ENCODE peak calls at places on chromosomes 3 and 15, in seven cellular contexts. One of them, this sample, is unnamed.

GRCh38 chr3:138389841-138390581 is 41.6 kb downstream of the MRAS start:
- DNase-seq in cardiac fibroblast: peak; percentile 91
- DNase-seq in tibial artery: peak; percentile 47
- DNase-seq in fibroblast of villous mesenchyme: peak; percentile 80
- DNase-seq in BE2C: no peak
- DNase-seq in WERI-Rb-1: peak; percentile 36
- DNase-seq in breast epithelium: peak; percentile 78
- DNase-seq in this sample: peak; percentile 97

GRCh38 chr3:111210003-111210699 is 138.5 kb downstream of the NECTIN3 start:
- DNase-seq in cardiac fibroblast: peak; percentile 13
- DNase-seq in tibial artery: no peak
- DNase-seq in fibroblast of villous mesenchyme: peak; percentile 82
- DNase-seq in BE2C: no peak
- DNase-seq in WERI-Rb-1: no peak
- DNase-seq in breast epithelium: no peak
- DNase-seq in this sample: peak; percentile 29

GRCh38 chr3:121660356-121661171 is at the start of gene HCLS1:
- DNase-seq in cardiac fibroblast: peak; percentile 5
- DNase-seq in tibial artery: no peak
- DNase-seq in fibroblast of villous mesenchyme: peak; percentile 55
- DNase-seq in BE2C: no peak
- DNase-seq in WERI-Rb-1: no peak
- DNase-seq in breast epithelium: no peak
- DNase-seq in this sample: peak; percentile 33

GRCh38 chr3:23129817-23130216 is 73.3 kb upstream of the UBE2E2 start:
- DNase-seq in cardiac fibroblast: peak; percentile 19
- DNase-seq in tibial artery: no peak
- DNase-seq in fibroblast of villous mesenchyme: peak; percentile 14
- DNase-seq in BE2C: no peak
- DNase-seq in WERI-Rb-1: no peak
- DNase-seq in breast epithelium: peak; percentile 26
- DNase-seq in this sample: peak; percentile 44

GRCh38 chr3:43764471-43764870 is 73.7 kb downstream of the ABHD5 start:
- DNase-seq in cardiac fibroblast: no peak
- DNase-seq in tibial artery: no peak
- DNase-seq in fibroblast of villous mesenchyme: no peak
- DNase-seq in BE2C: peak; percentile 42
- DNase-seq in WERI-Rb-1: no peak
- DNase-seq in breast epithelium: no peak
- DNase-seq in this sample: no peak

GRCh38 chr3:159854500-159855124 is 134.0 kb upstream of the IL12A start:
- DNase-seq in cardiac fibroblast: peak; percentile 83
- DNase-seq in tibial artery: no peak
- DNase-seq in fibroblast of villous mesenchyme: peak; percentile 87
- DNase-seq in BE2C: no peak
- DNase-seq in WERI-Rb-1: no peak
- DNase-seq in breast epithelium: no peak
- DNase-seq in this sample: peak; percentile 89

GRCh38 chr3:11021611-11022011 is 29.1 kb downstream of the SLC6A1 start:
- DNase-seq in cardiac fibroblast: no peak
- DNase-seq in tibial artery: no peak
- DNase-seq in fibroblast of villous mesenchyme: no peak
- DNase-seq in BE2C: no peak
- DNase-seq in WERI-Rb-1: no peak
- DNase-seq in breast epithelium: no peak
- DNase-seq in this sample: no peak

GRCh38 chr3:12663311-12663935 is 494 bp downstream of the RAF1 start:
- DNase-seq in cardiac fibroblast: no peak
- DNase-seq in tibial artery: peak; percentile 78
- DNase-seq in fibroblast of villous mesenchyme: no peak
- DNase-seq in BE2C: peak; percentile 17
- DNase-seq in WERI-Rb-1: no peak
- DNase-seq in breast epithelium: peak; percentile 48
- DNase-seq in this sample: peak; percentile 60

GRCh38 chr3:80993241-80993945 is 768.1 kb downstream of the GBE1 start:
- DNase-seq in cardiac fibroblast: no peak
- DNase-seq in tibial artery: no peak
- DNase-seq in fibroblast of villous mesenchyme: no peak
- DNase-seq in BE2C: no peak
- DNase-seq in WERI-Rb-1: no peak
- DNase-seq in breast epithelium: no peak
- DNase-seq in this sample: no peak

GRCh38 chr3:170012683-170013400 is 25.0 kb upstream of the GPR160 start:
- DNase-seq in cardiac fibroblast: no peak
- DNase-seq in tibial artery: no peak
- DNase-seq in fibroblast of villous mesenchyme: no peak
- DNase-seq in BE2C: no peak
- DNase-seq in WERI-Rb-1: peak; percentile 38
- DNase-seq in breast epithelium: no peak
- DNase-seq in this sample: no peak

GRCh38 chr3:10437272-10437994 is 68.0 kb downstream of the ATP2B2 start:
- DNase-seq in cardiac fibroblast: peak; percentile 10
- DNase-seq in tibial artery: no peak
- DNase-seq in fibroblast of villous mesenchyme: peak; percentile 3
- DNase-seq in BE2C: no peak
- DNase-seq in WERI-Rb-1: no peak
- DNase-seq in breast epithelium: no peak
- DNase-seq in this sample: peak; percentile 20

GRCh38 chr3:16633948-16634347 is 28.7 kb upstream of the DAZL start:
- DNase-seq in cardiac fibroblast: no peak
- DNase-seq in tibial artery: no peak
- DNase-seq in fibroblast of villous mesenchyme: no peak
- DNase-seq in BE2C: no peak
- DNase-seq in WERI-Rb-1: no peak
- DNase-seq in breast epithelium: no peak
- DNase-seq in this sample: no peak

GRCh38 chr3:50242778-50243551 is 7.0 kb downstream of the GNAI2 start:
- DNase-seq in cardiac fibroblast: peak; percentile 70
- DNase-seq in tibial artery: peak; percentile 83
- DNase-seq in fibroblast of villous mesenchyme: peak; percentile 55
- DNase-seq in BE2C: no peak
- DNase-seq in WERI-Rb-1: no peak
- DNase-seq in breast epithelium: no peak
- DNase-seq in this sample: peak; percentile 76

GRCh38 chr3:171156455-171157005 is 130.0 kb upstream of the SLC2A2 start:
- DNase-seq in cardiac fibroblast: no peak
- DNase-seq in tibial artery: no peak
- DNase-seq in fibroblast of villous mesenchyme: peak; percentile 76
- DNase-seq in BE2C: peak; percentile 28
- DNase-seq in WERI-Rb-1: no peak
- DNase-seq in breast epithelium: no peak
- DNase-seq in this sample: no peak

GRCh38 chr3:16028604-16029003 is 145.9 kb upstream of the GALNT15 start:
- DNase-seq in cardiac fibroblast: no peak
- DNase-seq in tibial artery: no peak
- DNase-seq in fibroblast of villous mesenchyme: peak; percentile 14
- DNase-seq in BE2C: no peak
- DNase-seq in WERI-Rb-1: no peak
- DNase-seq in breast epithelium: no peak
- DNase-seq in this sample: peak; percentile 11

DNA sequence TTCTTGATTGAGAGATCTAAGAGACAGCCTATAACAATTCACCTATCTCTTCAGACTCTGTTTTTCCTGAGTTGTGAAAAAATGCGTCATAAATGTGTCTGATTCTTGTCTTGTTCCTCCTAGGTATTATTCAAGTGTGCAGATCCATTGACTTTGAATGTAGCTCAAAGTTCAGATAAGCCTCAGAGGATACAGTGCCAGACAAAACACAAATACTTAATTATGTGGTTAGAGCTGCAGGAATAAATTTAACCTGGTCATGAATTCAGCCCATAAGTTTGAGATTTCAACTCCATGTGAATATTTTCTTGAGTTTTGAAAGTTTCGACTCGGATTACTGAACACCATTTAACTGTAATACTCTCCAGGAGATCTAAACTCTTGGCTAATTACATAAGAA is 174.0 kb downstream of the ECT2 start:
- DNase-seq in cardiac fibroblast: no peak
- DNase-seq in tibial artery: no peak
- DNase-seq in fibroblast of villous mesenchyme: no peak
- DNase-seq in BE2C: no peak
- DNase-seq in WERI-Rb-1: no peak
- DNase-seq in breast epithelium: no peak
- DNase-seq in this sample: no peak
- H3K4me3 ChIP-seq in cardiac fibroblast: no peak overlapping the region
- H3K4me3 ChIP-seq in tibial artery: no peak overlapping the region
- H3K4me3 ChIP-seq in fibroblast of villous mesenchyme: no peak overlapping the region
- H3K4me3 ChIP-seq in BE2C: no peak overlapping the region
- H3K4me3 ChIP-seq in WERI-Rb-1: no peak overlapping the region
- H3K4me3 ChIP-seq in breast epithelium: no peak overlapping the region
- H3K4me3 ChIP-seq in this sample: no peak overlapping the region

DNA sequence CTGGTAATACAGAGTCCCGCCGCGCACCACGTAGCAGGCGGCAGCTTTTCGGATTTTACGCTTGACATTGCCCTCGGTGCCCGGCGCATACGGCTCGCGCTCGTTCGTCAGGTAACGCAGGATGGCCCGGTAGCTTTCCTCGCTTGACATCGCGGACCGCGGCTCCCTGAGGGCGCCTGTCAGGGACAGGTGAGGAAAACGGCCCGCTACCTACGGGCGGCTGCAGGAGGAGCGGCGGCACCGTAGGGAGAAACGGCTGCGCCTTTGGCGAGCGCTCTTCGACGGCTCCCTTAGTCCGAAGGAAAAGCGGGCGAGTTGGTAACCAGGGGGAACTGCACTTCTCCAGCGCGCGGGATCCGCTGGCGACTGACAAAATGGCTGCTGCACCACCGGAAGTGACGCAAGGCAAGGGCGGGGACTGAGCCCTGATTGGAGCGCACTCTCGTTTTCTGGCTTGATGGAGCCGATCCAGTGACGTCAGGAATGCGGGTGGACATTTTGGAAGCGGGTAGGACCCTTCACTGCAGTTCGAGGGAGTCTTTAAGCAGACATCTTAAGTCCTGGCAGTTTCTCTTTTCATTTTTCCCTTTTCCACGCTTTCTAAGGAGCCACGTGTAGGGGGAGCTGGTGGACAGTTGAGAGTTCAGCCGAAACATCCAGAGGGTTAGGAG is at the start of gene ZBTB11:
- DNase-seq in cardiac fibroblast: peak; percentile 100
- DNase-seq in tibial artery: peak; percentile 100
- DNase-seq in fibroblast of villous mesenchyme: peak; percentile 100
- DNase-seq in BE2C: peak; percentile 99
- DNase-seq in WERI-Rb-1: peak; percentile 99
- DNase-seq in breast epithelium: peak; percentile 99
- DNase-seq in this sample: peak; percentile 100
- TF ChIP-seq CTCF in cardiac fibroblast: peak; percentile 51
- TF ChIP-seq CTCF in tibial artery: peak; percentile 46
- TF ChIP-seq CTCF in fibroblast of villous mesenchyme: peak; percentile 59
- TF ChIP-seq CTCF in BE2C: peak; percentile 72
- TF ChIP-seq CTCF in WERI-Rb-1: peak; percentile 63
- TF ChIP-seq CTCF in breast epithelium: no peak
- TF ChIP-seq CTCF in this sample: peak; percentile 62

GRCh38 chr15:33067456-33067855 is 127.1 kb downstream of the FMN1 start:
- DNase-seq in cardiac fibroblast: no peak
- DNase-seq in tibial artery: no peak
- DNase-seq in fibroblast of villous mesenchyme: peak; percentile 52
- DNase-seq in BE2C: no peak
- DNase-seq in WERI-Rb-1: no peak
- DNase-seq in breast epithelium: no peak
- DNase-seq in this sample: peak; percentile 19

GRCh38 chr15:33068531-33068990 is 126.0 kb downstream of the FMN1 start:
- DNase-seq in cardiac fibroblast: peak; percentile 14
- DNase-seq in tibial artery: peak; percentile 66
- DNase-seq in fibroblast of villous mesenchyme: no peak
- DNase-seq in BE2C: no peak
- DNase-seq in WERI-Rb-1: no peak
- DNase-seq in breast epithelium: peak; percentile 87
- DNase-seq in this sample: no peak

GRCh38 chr15:33066584-33066983 is 127.9 kb downstream of the FMN1 start:
- DNase-seq in cardiac fibroblast: no peak
- DNase-seq in tibial artery: no peak
- DNase-seq in fibroblast of villous mesenchyme: no peak
- DNase-seq in BE2C: no peak
- DNase-seq in WERI-Rb-1: no peak
- DNase-seq in breast epithelium: no peak
- DNase-seq in this sample: no peak

GRCh38 chr15:33068007-33068441 is 126.5 kb downstream of the FMN1 start:
- DNase-seq in cardiac fibroblast: no peak
- DNase-seq in tibial artery: peak; percentile 79
- DNase-seq in fibroblast of villous mesenchyme: peak; percentile 34
- DNase-seq in BE2C: no peak
- DNase-seq in WERI-Rb-1: no peak
- DNase-seq in breast epithelium: peak; percentile 90
- DNase-seq in this sample: no peak

DNA sequence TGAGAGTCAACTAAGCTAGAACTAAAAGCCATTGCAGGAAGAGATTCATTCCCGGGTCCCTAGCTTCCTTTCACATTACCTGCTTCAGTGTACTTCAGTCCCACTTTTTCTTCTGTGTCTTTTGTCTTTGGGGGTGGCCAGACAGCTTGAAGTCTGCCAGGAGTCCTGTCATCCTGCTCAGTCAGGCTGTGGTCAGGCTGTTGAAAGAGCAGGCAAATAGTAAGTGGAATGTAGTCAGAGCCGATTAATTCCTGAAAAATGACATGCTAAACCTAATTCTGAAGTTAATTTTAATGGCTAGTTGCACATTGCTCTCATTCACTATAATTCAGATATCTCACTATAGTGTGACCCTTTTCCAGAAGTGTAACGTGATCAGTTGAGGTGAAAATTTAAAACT is 129.6 kb downstream of the FMN1 start:
- DNase-seq in cardiac fibroblast: peak; percentile 10
- DNase-seq in tibial artery: no peak
- DNase-seq in fibroblast of villous mesenchyme: peak; percentile 25
- DNase-seq in BE2C: no peak
- DNase-seq in WERI-Rb-1: no peak
- DNase-seq in breast epithelium: no peak
- DNase-seq in this sample: peak; percentile 17
- H3K4me3 ChIP-seq in cardiac fibroblast: no peak overlapping the region
- H3K4me3 ChIP-seq in tibial artery: no peak overlapping the region
- H3K4me3 ChIP-seq in fibroblast of villous mesenchyme: no peak overlapping the region
- H3K4me3 ChIP-seq in BE2C: no peak overlapping the region
- H3K4me3 ChIP-seq in WERI-Rb-1: no peak overlapping the region
- H3K4me3 ChIP-seq in breast epithelium: peak overlapping the region; percentile 7
- H3K4me3 ChIP-seq in this sample: no peak overlapping the region

GRCh38 chr3:5013021-5013906 is 34.0 kb downstream of the BHLHE40 start:
- DNase-seq in cardiac fibroblast: no peak
- DNase-seq in tibial artery: peak; percentile 64
- DNase-seq in fibroblast of villous mesenchyme: peak; percentile 55
- DNase-seq in BE2C: peak; percentile 18
- DNase-seq in WERI-Rb-1: no peak
- DNase-seq in breast epithelium: no peak
- DNase-seq in this sample: no peak

GRCh38 chr3:5010706-5011554 is 31.7 kb downstream of the BHLHE40 start:
- DNase-seq in cardiac fibroblast: no peak
- DNase-seq in tibial artery: no peak
- DNase-seq in fibroblast of villous mesenchyme: no peak
- DNase-seq in BE2C: no peak
- DNase-seq in WERI-Rb-1: no peak
- DNase-seq in breast epithelium: no peak
- DNase-seq in this sample: no peak

GRCh38 chr3:5010140-5010539 is 30.9 kb downstream of the BHLHE40 start:
- DNase-seq in cardiac fibroblast: no peak
- DNase-seq in tibial artery: no peak
- DNase-seq in fibroblast of villous mesenchyme: no peak
- DNase-seq in BE2C: no peak
- DNase-seq in WERI-Rb-1: no peak
- DNase-seq in breast epithelium: no peak
- DNase-seq in this sample: no peak

GRCh38 chr3:5012398-5012797 is 33.2 kb downstream of the BHLHE40 start:
- DNase-seq in cardiac fibroblast: no peak
- DNase-seq in tibial artery: no peak
- DNase-seq in fibroblast of villous mesenchyme: no peak
- DNase-seq in BE2C: no peak
- DNase-seq in WERI-Rb-1: no peak
- DNase-seq in breast epithelium: no peak
- DNase-seq in this sample: no peak

GRCh38 chr3:5011555-5012256 is 32.5 kb downstream of the BHLHE40 start:
- DNase-seq in cardiac fibroblast: no peak
- DNase-seq in tibial artery: no peak
- DNase-seq in fibroblast of villous mesenchyme: no peak
- DNase-seq in BE2C: no peak
- DNase-seq in WERI-Rb-1: no peak
- DNase-seq in breast epithelium: no peak
- DNase-seq in this sample: no peak
- TF ChIP-seq CTCF in cardiac fibroblast: no peak
- TF ChIP-seq CTCF in tibial artery: no peak
- TF ChIP-seq CTCF in fibroblast of villous mesenchyme: no peak
- TF ChIP-seq CTCF in BE2C: no peak
- TF ChIP-seq CTCF in WERI-Rb-1: no peak
- TF ChIP-seq CTCF in breast epithelium: no peak
- TF ChIP-seq CTCF in this sample: no peak